ENCODE peak calls at places on chromosome 10, in six cellular contexts. M, A, R, C, B and T are unnamed samples.

GRCh38 chr10:46549171-46550075 is 7.0 kb downstream of the GPRIN2 start:
- DNase-seq in M (no peak), A (peak), R (no peak), C (peak), B (no peak), T (peak)

GRCh38 chr10:95266674-95267095 is 24.1 kb downstream of the PDLIM1 start:
- DNase-seq in M (peak), A (no peak), R (no peak), C (peak), B (peak), T (no peak)

GRCh38 chr10:110528224-110528997 is 30.7 kb downstream of the DUSP5 start:
- DNase-seq in M (no peak), A (no peak), R (no peak), C (no peak), B (peak), T (peak)

GRCh38 chr10:93376372-93377296 is 105.5 kb downstream of the MYOF start:
- DNase-seq in M (peak), A (peak), R (peak), C (peak), B (peak), T (no peak)

GRCh38 chr10:3959370-3960266 is 174.6 kb upstream of the KLF6 start:
- DNase-seq in M (no peak), A (no peak), R (no peak), C (no peak), B (no peak), T (no peak)

GRCh38 chr10:21336476-21337170 is 188.9 kb downstream of the SKIDA1 start:
- DNase-seq in M (peak), A (no peak), R (no peak), C (peak), B (peak), T (no peak)

GRCh38 chr10:31381766-31382316 is 62.8 kb downstream of the ZEB1 start:
- DNase-seq in M (peak), A (no peak), R (no peak), C (no peak), B (peak), T (no peak)

GRCh38 chr10:79158402-79159097 is 89.8 kb downstream of the ZMIZ1 start:
- DNase-seq in M (no peak), A (no peak), R (no peak), C (no peak), B (no peak), T (no peak)

GRCh38 chr10:86652361-86653202 is 1.8 kb upstream of the OPN4 start:
- DNase-seq in M (no peak), A (peak), R (no peak), C (no peak), B (no peak), T (no peak)

GRCh38 chr10:60182691-60183090 is 207.0 kb downstream of the ANK3 start:
- DNase-seq in M (no peak), A (no peak), R (no peak), C (no peak), B (peak), T (no peak)

GRCh38 chr10:97020452-97021400 is 165.0 kb downstream of the SLIT1 start:
- DNase-seq in M (no peak), A (no peak), R (no peak), C (peak), B (no peak), T (no peak)

GRCh38 chr10:133476641-133476990 is 22.9 kb downstream of the SCART1 start:
- DNase-seq in M (no peak), A (no peak), R (no peak), C (no peak), B (no peak), T (no peak)

GRCh38 chr10:92208736-92209135 is 82.1 kb downstream of the CPEB3 start:
- DNase-seq in M (no peak), A (no peak), R (no peak), C (no peak), B (peak), T (no peak)

GRCh38 chr10:80487791-80488538 is 33.9 kb downstream of the TSPAN14 start:
- DNase-seq in M (no peak), A (peak), R (no peak), C (peak), B (no peak), T (no peak)

GRCh38 chr10:26773633-26774032 is 76.1 kb downstream of the PDSS1 start:
- DNase-seq in M (no peak), A (no peak), R (no peak), C (no peak), B (peak), T (no peak)

GRCh38 chr10:30538086-30538485 is 91.5 kb downstream of the LYZL2 start:
- DNase-seq in M (peak), A (no peak), R (no peak), C (no peak), B (no peak), T (no peak)

GRCh38 chr10:88421590-88421989 is 161.5 kb downstream of the RNLS start:
- DNase-seq in M (no peak), A (no peak), R (no peak), C (no peak), B (no peak), T (no peak)

GRCh38 chr10:102678842-102679289 is 34.6 kb downstream of the TRIM8 start:
- DNase-seq in M (no peak), A (peak), R (peak), C (peak), B (no peak), T (no peak)

GRCh38 chr10:3761916-3762708 is 22.9 kb downstream of the KLF6 start:
- DNase-seq in M (no peak), A (no peak), R (no peak), C (no peak), B (peak), T (no peak)

GRCh38 chr10:28806951-28807759 is 129.8 kb downstream of the BAMBI start:
- DNase-seq in M (no peak), A (no peak), R (no peak), C (no peak), B (no peak), T (no peak)

GRCh38 chr10:114042895-114043531 is 653 bp upstream of the ADRB1 start:
- DNase-seq in M (peak), A (peak), R (no peak), C (peak), B (peak), T (no peak)

GRCh38 chr10:33160151-33160550 is 174.3 kb downstream of the NRP1 start:
- DNase-seq in M (no peak), A (no peak), R (no peak), C (peak), B (no peak), T (no peak)

GRCh38 chr10:30818010-30818660 is 188.6 kb upstream of the LYZL2 start:
- DNase-seq in M (no peak), A (no peak), R (no peak), C (peak), B (peak), T (no peak)

GRCh38 chr10:105024184-105024583 is 383.1 kb downstream of the SORCS3 start:
- DNase-seq in M (no peak), A (no peak), R (no peak), C (no peak), B (no peak), T (no peak)

GRCh38 chr10:98316661-98317060 is 48.7 kb upstream of the LOXL4 start:
- DNase-seq in M (no peak), A (no peak), R (no peak), C (no peak), B (peak), T (no peak)

GRCh38 chr10:78744521-78745090 is 324.2 kb upstream of the ZMIZ1 start:
- DNase-seq in M (no peak), A (no peak), R (no peak), C (peak), B (no peak), T (no peak)

GRCh38 chr10:77685494-77685893 is 47.9 kb upstream of the KCNMA1 start:
- DNase-seq in M (no peak), A (no peak), R (no peak), C (no peak), B (no peak), T (no peak)

GRCh38 chr10:113015201-113015600 is 65.2 kb downstream of the TCF7L2 start:
- DNase-seq in M (no peak), A (no peak), R (no peak), C (no peak), B (no peak), T (no peak)

GRCh38 chr10:59090804-59091203 is 85.6 kb upstream of the PHYHIPL start:
- DNase-seq in M (no peak), A (no peak), R (no peak), C (no peak), B (no peak), T (no peak)

GRCh38 chr10:87658383-87658795 is 1.3 kb upstream of the PAPSS2 start:
- DNase-seq in M (no peak), A (no peak), R (no peak), C (no peak), B (no peak), T (no peak)

GRCh38 chr10:16509996-16510395 is 11.7 kb downstream of the C1QL3 start:
- DNase-seq in M (no peak), A (no peak), R (no peak), C (no peak), B (no peak), T (no peak)

GRCh38 chr10:29535012-29535777 is 99.6 kb downstream of the SVIL start:
- DNase-seq in M (no peak), A (peak), R (peak), C (peak), B (peak), T (no peak)

GRCh38 chr10:48598243-48598935 is 6.5 kb downstream of the ARHGAP22 start:
- DNase-seq in M (no peak), A (no peak), R (peak), C (no peak), B (no peak), T (peak)

GRCh38 chr10:86261933-86262665 is 104.5 kb downstream of the GRID1 start:
- DNase-seq in M (peak), A (peak), R (peak), C (peak), B (no peak), T (peak)

GRCh38 chr10:95650232-95650631 is 6.3 kb downstream of the ALDH18A1 start:
- DNase-seq in M (no peak), A (no peak), R (no peak), C (no peak), B (no peak), T (no peak)

GRCh38 chr10:4839353-4839752 is 13.3 kb downstream of the AKR1E2 start:
- DNase-seq in M (no peak), A (no peak), R (no peak), C (no peak), B (no peak), T (no peak)

GRCh38 chr10:86756511-86757109 is at the start of gene BMPR1A:
- DNase-seq in M (no peak), A (peak), R (peak), C (peak), B (no peak), T (peak)

GRCh38 chr10:98446121-98446655 is 547 bp downstream of the HPS1 start:
- DNase-seq in M (peak), A (peak), R (peak), C (peak), B (peak), T (peak)

GRCh38 chr10:45460235-45460878 is 86.3 kb downstream of the ALOX5 start:
- DNase-seq in M (no peak), A (no peak), R (no peak), C (no peak), B (no peak), T (no peak)

GRCh38 chr10:131199646-131200045 is 111.9 kb downstream of the TCERG1L start:
- DNase-seq in M (no peak), A (peak), R (no peak), C (no peak), B (no peak), T (no peak)

DNA sequence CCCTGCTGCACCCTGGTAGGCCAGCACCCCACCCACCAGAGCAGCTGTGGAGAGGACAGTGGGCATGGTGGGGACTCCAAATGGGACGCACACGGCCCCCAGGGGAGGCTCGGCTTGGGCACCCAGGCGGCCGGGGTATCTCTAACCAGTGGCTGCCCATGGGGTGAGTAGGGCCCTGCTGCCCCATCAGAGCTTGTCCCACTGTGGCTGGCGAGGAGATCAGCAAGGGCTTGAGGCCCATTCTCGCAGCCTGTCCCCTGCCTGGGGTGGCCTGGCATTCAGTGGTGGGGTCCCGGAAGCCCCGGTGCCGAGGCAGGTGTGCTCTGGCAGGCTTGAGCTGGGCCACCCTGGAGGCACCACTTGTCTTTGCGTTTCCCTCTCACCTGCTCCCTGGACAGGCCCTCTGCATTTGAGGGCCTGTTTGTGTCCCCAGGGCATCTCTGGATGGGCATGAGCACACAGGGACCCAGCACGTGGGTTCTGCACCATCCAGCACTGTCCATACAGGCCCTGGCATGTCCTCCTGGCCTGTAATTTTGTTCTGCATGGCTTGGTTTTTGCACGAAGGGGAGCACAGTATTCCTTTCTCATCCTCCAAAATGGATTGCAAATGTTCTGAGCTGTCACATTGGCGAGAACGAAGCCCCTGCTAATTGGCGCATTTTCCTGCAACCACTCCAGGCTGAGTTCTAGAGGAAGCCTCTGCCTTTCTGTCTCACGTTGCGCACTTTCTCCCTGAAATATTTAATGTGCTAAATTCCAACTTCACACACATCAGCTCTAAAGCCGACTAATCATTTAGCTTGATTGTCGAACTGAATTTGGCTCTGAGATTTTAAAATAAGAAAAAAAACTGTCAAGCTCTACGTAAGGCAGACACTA is 27.2 kb downstream of the PWWP2B start:
- DNase-seq in M (no peak), A (no peak), R (no peak), C (no peak), B (no peak), T (no peak)
- H3K27ac ChIP-seq in M (peak), A (no peak), R (no peak), C (no peak), B (no peak), T (no peak)

DNA sequence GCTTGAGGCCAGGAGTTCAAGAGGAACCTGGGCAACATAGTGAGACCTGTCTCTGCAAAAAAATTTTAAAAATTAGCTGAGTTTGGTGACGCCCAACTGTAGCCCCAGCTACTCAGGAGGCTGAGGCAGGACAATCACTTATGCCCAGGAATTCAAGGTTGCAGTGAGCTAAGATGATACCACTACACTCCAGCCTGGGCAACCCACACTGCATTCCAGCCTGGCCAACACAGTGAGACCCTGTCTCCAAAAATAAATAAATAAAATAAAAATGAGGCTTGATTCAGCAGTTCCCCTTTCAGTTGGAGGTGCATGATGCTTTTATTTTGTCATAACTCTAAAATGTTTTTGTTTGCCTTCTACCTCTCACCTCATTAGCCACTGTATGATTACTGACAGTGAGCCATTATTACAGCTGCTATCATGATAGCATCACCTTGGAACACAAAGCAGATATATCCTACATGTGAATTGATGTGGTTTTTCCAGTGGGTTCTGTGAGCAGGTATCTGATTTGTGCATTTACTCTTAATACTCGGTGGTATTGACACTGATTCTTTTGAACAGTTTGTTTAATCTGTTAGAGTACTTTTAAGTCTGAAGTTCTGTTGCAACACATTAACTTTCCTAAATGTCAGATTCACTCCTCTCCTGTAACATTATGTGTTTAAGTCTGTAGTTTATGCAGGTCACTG is 49.1 kb downstream of the ARID5B start:
- DNase-seq in M (no peak), A (no peak), R (no peak), C (no peak), B (no peak), T (no peak)
- H3K27ac ChIP-seq in M (no peak), A (no peak), R (no peak), C (no peak), B (no peak), T (no peak)

GRCh38 chr10:124717358-124717757 is 26.8 kb downstream of the FAM53B start:
- DNase-seq in M (no peak), A (peak), R (no peak), C (no peak), B (no peak), T (no peak)
- H3K27ac ChIP-seq in M (no peak), A (no peak), R (peak), C (no peak), B (no peak), T (peak)

DNA sequence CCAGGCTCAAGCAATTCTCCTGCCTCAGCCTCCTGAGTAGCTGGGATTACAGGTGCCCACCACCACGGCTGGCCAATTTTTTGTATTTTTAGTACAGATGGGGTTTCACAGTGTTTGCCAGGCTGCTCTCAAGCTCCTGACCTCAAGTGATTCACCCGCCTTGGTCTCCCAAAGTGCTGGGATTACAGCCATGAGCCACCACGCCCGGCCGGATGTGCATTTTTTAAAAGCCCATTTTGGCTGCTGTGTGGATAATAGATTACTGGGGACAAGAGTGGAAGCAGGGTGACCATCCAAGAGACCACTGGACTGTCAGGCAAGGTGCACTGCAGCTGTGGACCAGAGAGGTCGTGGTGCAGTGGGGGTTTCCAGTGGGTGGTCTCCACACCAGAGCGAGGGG is 21.4 kb downstream of the HKDC1 start:
- DNase-seq in M (no peak), A (no peak), R (peak), C (no peak), B (peak), T (no peak)
- H3K27ac ChIP-seq in M (peak), A (no peak), R (no peak), C (no peak), B (no peak), T (peak)

DNA sequence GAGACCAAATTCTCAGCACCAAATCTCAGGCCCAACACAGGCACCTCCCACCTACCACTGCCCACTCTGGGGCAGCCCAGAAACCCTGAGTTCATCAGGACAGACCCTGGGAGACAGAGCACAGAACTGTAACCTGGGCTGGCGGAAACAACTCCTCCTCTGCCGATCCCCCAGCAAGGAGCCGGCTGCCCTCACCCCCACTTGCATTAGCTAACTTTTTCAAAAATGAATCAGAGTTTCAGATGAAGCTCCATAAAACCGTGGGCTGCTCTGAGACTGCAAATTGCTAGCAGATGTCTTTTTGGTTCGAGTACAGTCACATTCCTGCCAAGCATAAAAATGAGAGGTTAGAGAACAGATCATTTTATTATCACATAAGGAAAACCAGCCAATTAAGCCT is 93.4 kb upstream of the PARD3 start:
- DNase-seq in M (no peak), A (no peak), R (no peak), C (no peak), B (peak), T (no peak)
- H3K27ac ChIP-seq in M (peak), A (no peak), R (no peak), C (no peak), B (no peak), T (no peak)

GRCh38 chr10:116829711-116830110 is 19.6 kb upstream of the ENO4 start:
- DNase-seq in M (no peak), A (no peak), R (no peak), C (no peak), B (no peak), T (no peak)

GRCh38 chr10:116833986-116834760 is 15.1 kb upstream of the ENO4 start:
- DNase-seq in M (no peak), A (no peak), R (no peak), C (no peak), B (no peak), T (no peak)

GRCh38 chr10:116828121-116828520 is 21.2 kb upstream of the ENO4 start:
- DNase-seq in M (no peak), A (no peak), R (no peak), C (no peak), B (no peak), T (no peak)

GRCh38 chr10:116831086-116831485 is 18.2 kb upstream of the ENO4 start:
- DNase-seq in M (no peak), A (no peak), R (no peak), C (no peak), B (no peak), T (no peak)

DNA sequence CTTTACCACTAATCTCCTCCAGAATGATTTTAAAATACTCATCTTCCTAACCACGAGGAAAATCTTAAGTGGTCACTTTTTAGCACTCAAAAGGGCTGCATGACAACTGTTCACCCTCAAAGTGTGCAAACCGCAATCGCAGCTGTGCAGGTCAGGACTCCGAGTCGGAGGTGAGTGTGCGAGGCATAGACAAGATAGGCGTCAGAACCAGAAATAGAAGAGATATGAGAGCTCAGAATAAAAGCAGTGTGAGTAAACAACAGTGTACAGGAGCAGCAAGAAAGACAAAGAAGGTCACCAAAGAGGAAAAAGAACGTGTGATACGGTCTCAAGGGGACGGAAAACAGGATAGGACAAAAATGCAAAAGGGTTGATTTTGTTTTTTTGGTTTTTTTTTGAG is 17.5 kb upstream of the ENO4 start:
- DNase-seq in M (no peak), A (no peak), R (no peak), C (no peak), B (no peak), T (no peak)
- H3K27ac ChIP-seq in M (no peak), A (no peak), R (no peak), C (no peak), B (no peak), T (no peak)

GRCh38 chr10:71036279-71036535 is 147.8 kb upstream of the PCBD1 start:
- DNase-seq in M (no peak), A (no peak), R (no peak), C (no peak), B (no peak), T (no peak)
- H3K27ac ChIP-seq in M (no peak), A (no peak), R (no peak), C (no peak), B (no peak), T (no peak)

GRCh38 chr10:119029613-119030420 is at the start of gene NANOS1:
- DNase-seq in M (no peak), A (no peak), R (no peak), C (no peak), B (peak), T (no peak)
- H3K27ac ChIP-seq in M (peak), A (no peak), R (peak), C (peak), B (no peak), T (peak)